ENCODE peak calls at places on chromosomes 7 and 10, in seven cellular contexts. A is D721Med, E is mammary epithelial cell, P is stomach, G is fibroblast of mammary gland, D is Calu3, R is adrenal gland. N is an unnamed sample.
A peak's percentile ranks its signal among the peaks of the same experiment; 100 is the strongest.

GRCh38 chr10:132078746-132079345 is 13.1 kb downstream of the JAKMIP3 start:
- DNase-seq in D (no peak), E (no peak), G (no peak), R (no peak), A (no peak), P (no peak), N (peak; percentile 56)

GRCh38 chr10:97572214-97572989 is at the start of gene ANKRD2:
- DNase-seq in D (peak; percentile 81), A (peak; percentile 60), P (peak; percentile 74), E (peak; percentile 67), G (peak; percentile 86), R (peak; percentile 88), N (no peak)

GRCh38 chr7:50565559-50565916 is 333 bp upstream of the DDC start:
- DNase-seq in A (no peak), R (no peak), G (no peak), E (no peak), D (no peak), P (no peak), N (no peak)

GRCh38 chr7:95520136-95520535 is 34.4 kb downstream of the ASB4 start:
- DNase-seq in G (no peak), A (no peak), P (no peak), D (no peak), E (no peak), R (no peak), N (no peak)

GRCh38 chr10:126090911-126091728 is 194.8 kb downstream of the FANK1 start:
- DNase-seq in P (no peak), E (peak; percentile 93), G (peak; percentile 99), A (no peak), D (peak; percentile 4), R (peak; percentile 79), N (no peak)

GRCh38 chr7:1844956-1845390 is 174.9 kb downstream of the ELFN1 start:
- DNase-seq in E (no peak), P (no peak), D (no peak), G (no peak), R (peak; percentile 1), A (no peak), N (no peak)

GRCh38 chr7:517848-518629 is 1.6 kb downstream of the PDGFA start:
- DNase-seq in A (no peak), E (peak; percentile 59), G (peak; percentile 49), R (peak; percentile 69), D (no peak), P (peak; percentile 72), N (no peak)

GRCh38 chr7:30971840-30972563 is 8.2 kb downstream of the GHRHR start:
- DNase-seq in E (no peak), D (no peak), R (no peak), P (no peak), G (no peak), A (no peak), N (no peak)

GRCh38 chr7:51458693-51459092 is 142.1 kb upstream of the COBL start:
- DNase-seq in G (no peak), D (no peak), E (no peak), A (no peak), P (no peak), R (no peak), N (no peak)

GRCh38 chr10:53573498-53573897 is 800.9 kb upstream of the MBL2 start:
- DNase-seq in P (no peak), E (no peak), G (no peak), D (no peak), R (no peak), A (no peak), N (no peak)

GRCh38 chr7:42123716-42124115 is 113.3 kb downstream of the GLI3 start:
- DNase-seq in P (no peak), R (no peak), E (no peak), A (no peak), D (no peak), G (no peak), N (no peak)

GRCh38 chr10:120429395-120429794 is 27.6 kb upstream of the PLPP4 start:
- DNase-seq in D (no peak), A (no peak), G (no peak), P (no peak), E (no peak), R (no peak), N (no peak)

GRCh38 chr10:119090968-119091367 is 10.4 kb upstream of the EIF3A start:
- DNase-seq in P (peak; percentile 35), R (no peak), G (peak; percentile 91), A (no peak), E (peak; percentile 95), D (peak; percentile 42), N (no peak)

GRCh38 chr7:70704921-70705346 is 427.0 kb upstream of the GALNT17 start:
- DNase-seq in E (no peak), D (no peak), A (no peak), R (no peak), P (no peak), G (no peak), N (no peak)

GRCh38 chr7:30789334-30789711 is 18.1 kb downstream of the MINDY4 start:
- DNase-seq in E (peak; percentile 85), A (no peak), G (peak; percentile 92), P (no peak), R (no peak), D (no peak), N (no peak)

GRCh38 chr7:42093361-42093905 is 143.6 kb downstream of the GLI3 start:
- DNase-seq in A (no peak), G (no peak), E (no peak), R (no peak), D (no peak), P (no peak), N (no peak)

GRCh38 chr10:46064269-46064817 is 18.3 kb upstream of the MSMB start:
- DNase-seq in P (no peak), E (no peak), R (no peak), G (no peak), D (no peak), A (no peak), N (no peak)

GRCh38 chr7:71846160-71846559 is 566.0 kb downstream of the CALN1 start:
- DNase-seq in A (no peak), P (no peak), G (no peak), D (no peak), R (no peak), E (no peak), N (no peak)
- TF ChIP-seq CTCF in A (no peak), P (no peak), G (no peak), D (no peak), R (no peak), E (no peak), N (no peak)

GRCh38 chr7:7681936-7682329 is 36.5 kb downstream of the RPA3 start:
- DNase-seq in G (no peak), E (no peak), A (no peak), R (no peak), P (no peak), D (no peak), N (no peak)
- TF ChIP-seq CTCF in G (no peak), E (no peak), A (no peak), R (no peak), P (no peak), D (no peak), N (no peak)

GRCh38 chr7:88791891-88792290 is 3.6 kb downstream of the TEX47 start:
- DNase-seq in R (no peak), E (no peak), P (no peak), D (no peak), A (no peak), G (no peak), N (no peak)

GRCh38 chr7:88787777-88788176 is 7.8 kb downstream of the TEX47 start:
- DNase-seq in G (no peak), E (no peak), A (no peak), D (no peak), P (no peak), R (no peak), N (no peak)

GRCh38 chr7:88795553-88795952 is at the start of gene TEX47:
- DNase-seq in E (no peak), G (no peak), D (no peak), R (no peak), P (no peak), A (no peak), N (no peak)

GRCh38 chr7:88792361-88792760 is 3.2 kb downstream of the TEX47 start:
- DNase-seq in D (no peak), A (no peak), E (no peak), P (no peak), G (no peak), R (no peak), N (no peak)

DNA sequence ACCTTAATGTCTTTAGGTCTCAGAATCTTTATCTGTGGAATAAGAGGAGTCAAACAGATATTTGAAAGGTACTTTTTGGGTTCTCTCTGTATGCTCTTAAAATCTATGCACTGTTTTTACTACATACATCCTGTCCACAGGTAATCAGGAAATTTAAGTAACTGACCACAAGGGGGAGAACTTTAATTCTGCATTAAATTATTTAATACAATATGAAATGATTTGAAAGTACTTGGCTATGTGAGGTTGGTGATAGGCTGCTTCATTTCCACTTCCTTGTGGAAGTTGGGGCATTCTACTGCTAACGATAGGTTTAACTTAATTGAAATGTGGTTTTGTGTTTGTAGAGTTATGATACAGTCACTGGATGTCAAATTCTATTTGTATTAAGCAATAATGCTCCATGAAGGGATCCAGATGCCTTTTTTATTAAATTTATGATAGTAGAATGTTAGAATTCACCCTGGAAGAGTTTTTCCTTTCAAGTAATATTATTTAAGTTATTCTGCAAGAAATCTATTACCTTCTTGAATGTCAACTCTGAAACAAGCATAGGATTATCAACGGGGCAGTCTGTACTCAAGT is 6.0 kb downstream of the TEX47 start:
- DNase-seq in P (no peak), A (no peak), D (peak; percentile 2), R (no peak), E (peak; percentile 11), G (peak; percentile 33), N (no peak)
- TF ChIP-seq CTCF in P (no peak), A (peak; percentile 56), D (no peak), R (peak; percentile 62), E (peak; percentile 57), G (peak; percentile 46), N (peak; percentile 78)

DNA sequence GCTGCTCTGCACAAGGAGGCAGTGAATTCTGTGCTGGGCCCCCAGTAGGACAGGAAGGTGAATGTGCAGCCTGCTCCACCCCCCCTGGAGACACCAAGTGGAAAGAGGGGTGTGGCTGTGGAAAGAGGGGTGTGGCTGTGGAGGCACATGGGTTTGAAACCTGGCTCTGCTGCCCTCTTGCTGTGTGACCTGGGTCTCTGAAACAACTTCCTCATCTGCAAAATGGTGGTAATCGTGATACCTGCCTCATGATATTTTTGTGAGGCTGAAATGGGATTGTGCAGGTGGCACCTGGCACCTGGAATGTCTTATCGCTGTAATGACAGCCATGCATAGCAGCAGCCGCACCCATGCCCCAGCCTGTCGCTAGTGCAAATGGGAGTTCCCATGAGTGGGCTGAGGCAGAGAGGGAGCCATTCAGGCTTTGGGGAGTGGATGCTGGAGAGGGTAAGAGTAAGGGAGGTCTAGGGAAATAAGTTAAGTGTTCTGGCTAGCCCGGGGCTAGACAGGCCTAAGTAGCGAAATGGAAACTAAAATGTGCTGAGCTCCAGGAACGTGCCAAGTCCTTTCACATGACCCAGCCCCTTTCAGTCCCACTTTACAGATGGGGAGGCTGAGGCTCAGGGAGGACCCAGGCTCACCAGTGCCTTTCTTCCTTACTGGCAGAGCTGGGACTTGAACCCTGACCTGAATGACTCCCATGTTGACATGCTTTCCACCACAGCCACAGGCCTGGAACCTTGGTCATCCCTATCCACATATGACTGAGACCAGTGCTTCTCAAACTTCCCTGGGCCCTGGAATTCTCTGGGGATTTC is 35.0 kb downstream of the C10orf105 start:
- DNase-seq in R (no peak), A (no peak), P (no peak), G (no peak), E (no peak), D (peak; percentile 50), N (no peak)
- TF ChIP-seq CTCF in R (no peak), A (no peak), P (no peak), G (no peak), E (no peak), D (peak; percentile 26), N (no peak)

GRCh38 chr7:134605978-134606923 is 40.4 kb upstream of the BPGM start:
- DNase-seq in D (peak; percentile 71), G (peak; percentile 69), A (no peak), E (no peak), P (peak; percentile 75), R (peak; percentile 60), N (no peak)
- TF ChIP-seq CTCF in D (peak; percentile 81), G (peak; percentile 89), A (peak; percentile 96), E (peak; percentile 93), P (no peak), R (peak; percentile 95), N (peak; percentile 97)

N was measured in type B pancreatic cell.